ENCODE peak calls at places on chromosomes 2 and 18, in six cellular contexts. J, I, Y, P, H and X are unnamed samples.

GRCh38 chr18:68035709-68036522 is 519.4 kb upstream of the DSEL start:
- DNase-seq in J (no peak), I (no peak), Y (no peak), P (no peak), H (no peak), X (no peak)

GRCh38 chr2:61144697-61145268 is 17.2 kb upstream of the C2orf74 start:
- DNase-seq in J (peak), I (peak), Y (peak), P (no peak), H (peak), X (peak)

GRCh38 chr2:123036300-123036699 is 988.8 kb upstream of the CNTNAP5 start:
- DNase-seq in J (no peak), I (no peak), Y (no peak), P (no peak), H (no peak), X (no peak)

GRCh38 chr2:26818972-26819371 is 29.0 kb upstream of the DPYSL5 start:
- DNase-seq in J (no peak), I (no peak), Y (no peak), P (no peak), H (no peak), X (no peak)

GRCh38 chr2:112243233-112243632 is 11.6 kb downstream of the ZC3H8 start:
- DNase-seq in J (no peak), I (no peak), Y (no peak), P (no peak), H (no peak), X (no peak)

GRCh38 chr2:157182834-157183396 is 74.6 kb upstream of the GALNT5 start:
- DNase-seq in J (peak), I (no peak), Y (no peak), P (no peak), H (no peak), X (no peak)

GRCh38 chr2:240468300-240469238 is 33.1 kb downstream of the GPC1 start:
- DNase-seq in J (no peak), I (no peak), Y (peak), P (no peak), H (peak), X (no peak)

GRCh38 chr18:48547456-48548403 is 8.9 kb downstream of the CTIF start:
- DNase-seq in J (no peak), I (no peak), Y (no peak), P (peak), H (no peak), X (no peak)

GRCh38 chr2:26541401-26542193 is 63.7 kb upstream of the OTOF start:
- DNase-seq in J (no peak), I (no peak), Y (no peak), P (no peak), H (no peak), X (no peak)

GRCh38 chr2:68467077-68467960 is at the start of the genes APLF and FBXO48:
- DNase-seq in J (peak), I (peak), Y (peak), P (peak), H (peak), X (peak)
- TF ChIP-seq EP300 in J (no peak), I (no peak), Y (no peak), P (peak), H (peak), X (no peak)

GRCh38 chr2:54545700-54546450 is 89.7 kb downstream of the SPTBN1 start:
- DNase-seq in J (peak), I (no peak), Y (no peak), P (no peak), H (no peak), X (no peak)
- TF ChIP-seq EP300 in J (peak), I (no peak), Y (no peak), P (no peak), H (no peak), X (no peak)

DNA sequence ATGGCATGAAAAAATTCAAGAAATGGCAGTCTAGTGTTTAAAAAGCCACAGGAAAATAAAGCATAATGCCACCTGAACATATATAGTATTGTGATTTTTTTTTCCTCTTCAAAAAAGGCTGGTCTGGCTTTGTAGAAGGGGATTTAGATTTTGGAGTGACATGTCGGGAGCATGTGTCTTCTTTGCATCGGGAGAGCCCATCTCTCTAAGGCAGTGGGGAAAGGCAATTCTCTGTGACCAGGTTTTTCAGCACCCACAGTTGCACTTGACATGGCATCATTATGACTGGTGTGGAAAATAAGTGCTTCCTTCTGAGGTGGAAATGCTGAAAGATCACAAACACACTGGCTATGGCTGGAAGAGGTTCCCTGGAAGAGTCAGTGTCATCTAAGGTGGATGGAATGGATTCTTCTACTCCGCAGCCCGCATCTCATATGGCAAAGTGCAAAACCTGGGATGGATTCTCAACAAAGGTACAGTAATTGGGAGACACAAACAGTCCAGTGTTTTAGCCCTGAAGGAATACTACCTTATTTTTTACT is 172.5 kb downstream of the AGAP1 start:
- DNase-seq in J (peak), I (no peak), Y (no peak), P (no peak), H (no peak), X (peak)
- TF ChIP-seq EP300 in J (no peak), I (no peak), Y (no peak), P (no peak), H (peak), X (no peak)

DNA sequence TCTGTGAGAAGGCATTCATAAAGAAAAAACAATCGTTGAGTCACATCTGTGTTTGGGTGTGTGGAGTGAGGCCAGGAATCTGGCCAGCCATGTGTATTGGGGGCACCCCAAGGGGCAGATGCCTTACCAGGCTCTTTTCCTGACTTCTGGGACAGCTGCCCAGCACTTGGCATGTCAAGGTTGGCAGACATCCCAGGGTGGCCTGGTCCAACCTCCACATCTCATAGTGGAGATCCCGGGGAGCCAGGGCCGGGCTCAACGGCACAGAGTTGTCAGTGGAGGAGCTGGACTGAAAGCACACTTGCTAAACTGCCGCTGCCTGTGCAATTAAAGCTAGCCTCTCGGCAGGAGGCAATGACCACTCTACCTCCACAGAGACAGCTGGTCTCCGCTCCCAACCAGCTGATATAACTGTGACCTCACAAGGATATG is 75.3 kb upstream of the MGAT4A start:
- DNase-seq in J (no peak), I (peak), Y (peak), P (no peak), H (no peak), X (no peak)
- TF ChIP-seq EP300 in J (no peak), I (no peak), Y (no peak), P (no peak), H (no peak), X (no peak)

GRCh38 chr18:50453014-50453680 is 78.3 kb downstream of the SKA1 start:
- DNase-seq in J (no peak), I (no peak), Y (no peak), P (no peak), H (no peak), X (no peak)

GRCh38 chr18:50456285-50456684 is 81.4 kb downstream of the SKA1 start:
- DNase-seq in J (no peak), I (no peak), Y (no peak), P (no peak), H (no peak), X (no peak)

GRCh38 chr18:50453732-50454131 is 78.9 kb downstream of the SKA1 start:
- DNase-seq in J (no peak), I (no peak), Y (no peak), P (no peak), H (no peak), X (no peak)

GRCh38 chr18:50457639-50458038 is 82.8 kb downstream of the SKA1 start:
- DNase-seq in J (no peak), I (no peak), Y (no peak), P (no peak), H (no peak), X (no peak)

GRCh38 chr18:50454379-50455005 is 79.6 kb downstream of the SKA1 start:
- DNase-seq in J (no peak), I (no peak), Y (no peak), P (no peak), H (no peak), X (no peak)
- TF ChIP-seq EP300 in J (no peak), I (no peak), Y (no peak), P (no peak), H (no peak), X (no peak)

GRCh38 chr2:43059183-43059897 is 167.1 kb downstream of the ZFP36L2 start:
- DNase-seq in J (no peak), I (no peak), Y (peak), P (peak), H (no peak), X (peak)
- TF ChIP-seq EP300 in J (no peak), I (no peak), Y (no peak), P (no peak), H (peak), X (no peak)

DNA sequence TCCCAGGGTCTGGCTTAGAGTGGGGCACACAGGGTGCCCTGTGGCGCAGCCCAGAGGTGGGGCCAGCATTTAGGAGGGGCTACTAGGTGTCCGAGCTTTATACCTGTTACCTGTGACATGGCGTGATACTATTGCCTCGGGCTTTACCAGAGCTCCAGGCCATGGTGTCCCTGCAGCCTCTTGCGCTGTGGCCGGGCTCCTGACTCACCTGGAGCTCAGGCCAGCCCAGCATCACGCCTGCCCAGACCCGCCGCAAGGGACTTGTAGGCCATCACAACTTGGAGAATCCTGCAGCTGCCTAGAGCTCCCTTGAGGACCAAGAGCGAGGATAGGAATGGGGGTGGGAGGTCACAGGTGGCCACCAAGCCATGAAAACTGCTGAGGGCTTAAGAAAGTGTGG is 8.0 kb downstream of the INHBB start:
- DNase-seq in J (no peak), I (no peak), Y (no peak), P (no peak), H (no peak), X (no peak)
- TF ChIP-seq EP300 in J (no peak), I (no peak), Y (no peak), P (no peak), H (no peak), X (no peak)